ENCODE peak calls at places on chromosome 7, in seven cellular contexts. O, W, L, N, C, E and K are unnamed samples.

GRCh38 chr7:101021703-101022102 is 1.8 kb downstream of the MUC17 start:
- DNase-seq in O (no peak), W (no peak), L (no peak), N (no peak), C (no peak), E (peak), K (no peak)

GRCh38 chr7:27277628-27278027 is 35.0 kb downstream of the EVX1 start:
- DNase-seq in O (no peak), W (no peak), L (peak), N (peak), C (no peak), E (peak), K (no peak)

GRCh38 chr7:75957021-75957736 is 37.2 kb downstream of the TMEM120A start:
- DNase-seq in O (no peak), W (no peak), L (peak), N (no peak), C (no peak), E (peak), K (no peak)

GRCh38 chr7:131327049-131327625 is 539 bp upstream of the MKLN1 start:
- DNase-seq in O (peak), W (no peak), L (peak), N (peak), C (no peak), E (no peak), K (peak)

GRCh38 chr7:130380121-130380860 is at the start of gene CPA1:
- DNase-seq in O (no peak), W (peak), L (peak), N (no peak), C (no peak), E (no peak), K (no peak)

GRCh38 chr7:116610210-116610609 is 61.8 kb upstream of the MET start:
- DNase-seq in O (no peak), W (no peak), L (peak), N (peak), C (no peak), E (no peak), K (peak)

GRCh38 chr7:96297873-96298272 is 24.0 kb downstream of the SLC25A13 start:
- DNase-seq in O (no peak), W (no peak), L (no peak), N (no peak), C (no peak), E (no peak), K (no peak)

GRCh38 chr7:2008101-2008935 is 224.4 kb downstream of the MAD1L1 start:
- DNase-seq in O (no peak), W (peak), L (no peak), N (no peak), C (no peak), E (peak), K (no peak)

GRCh38 chr7:19920705-19921104 is 147.3 kb upstream of the TMEM196 start:
- DNase-seq in O (no peak), W (no peak), L (no peak), N (no peak), C (no peak), E (no peak), K (no peak)

GRCh38 chr7:133056370-133057238 is 25.3 kb downstream of the CHCHD3 start:
- DNase-seq in O (no peak), W (no peak), L (no peak), N (no peak), C (no peak), E (no peak), K (no peak)

GRCh38 chr7:100826546-100827329 is 585 bp downstream of the EPHB4 start:
- DNase-seq in O (no peak), W (no peak), L (no peak), N (no peak), C (no peak), E (peak), K (no peak)

GRCh38 chr7:55063036-55063435 is 44.2 kb downstream of the EGFR start:
- DNase-seq in O (no peak), W (no peak), L (no peak), N (no peak), C (no peak), E (no peak), K (no peak)

GRCh38 chr7:141208539-141208938 is 134.7 kb downstream of the TMEM178B start:
- DNase-seq in O (no peak), W (no peak), L (no peak), N (no peak), C (no peak), E (no peak), K (no peak)

GRCh38 chr7:1007901-1008300 is 24.9 kb downstream of the CYP2W1 start:
- DNase-seq in O (no peak), W (no peak), L (no peak), N (no peak), C (no peak), E (peak), K (no peak)

GRCh38 chr7:22488643-22489462 is 11.1 kb downstream of the STEAP1B start:
- DNase-seq in O (peak), W (peak), L (peak), N (peak), C (peak), E (peak), K (peak)

GRCh38 chr7:8290645-8291308 is 28.8 kb upstream of the ICA1 start:
- DNase-seq in O (no peak), W (no peak), L (no peak), N (no peak), C (no peak), E (no peak), K (no peak)

GRCh38 chr7:48637382-48637781 is 287.0 kb upstream of the CDC14C start:
- DNase-seq in O (peak), W (no peak), L (no peak), N (no peak), C (no peak), E (no peak), K (no peak)

GRCh38 chr7:42135728-42136127 is 101.3 kb downstream of the GLI3 start:
- DNase-seq in O (no peak), W (no peak), L (no peak), N (no peak), C (no peak), E (no peak), K (no peak)

GRCh38 chr7:128915271-128915819 is 4.8 kb upstream of the KCP start:
- DNase-seq in O (no peak), W (no peak), L (no peak), N (no peak), C (no peak), E (no peak), K (no peak)

GRCh38 chr7:30989008-30989823 is 25.5 kb downstream of the GHRHR start:
- DNase-seq in O (no peak), W (no peak), L (no peak), N (no peak), C (no peak), E (no peak), K (no peak)

DNA sequence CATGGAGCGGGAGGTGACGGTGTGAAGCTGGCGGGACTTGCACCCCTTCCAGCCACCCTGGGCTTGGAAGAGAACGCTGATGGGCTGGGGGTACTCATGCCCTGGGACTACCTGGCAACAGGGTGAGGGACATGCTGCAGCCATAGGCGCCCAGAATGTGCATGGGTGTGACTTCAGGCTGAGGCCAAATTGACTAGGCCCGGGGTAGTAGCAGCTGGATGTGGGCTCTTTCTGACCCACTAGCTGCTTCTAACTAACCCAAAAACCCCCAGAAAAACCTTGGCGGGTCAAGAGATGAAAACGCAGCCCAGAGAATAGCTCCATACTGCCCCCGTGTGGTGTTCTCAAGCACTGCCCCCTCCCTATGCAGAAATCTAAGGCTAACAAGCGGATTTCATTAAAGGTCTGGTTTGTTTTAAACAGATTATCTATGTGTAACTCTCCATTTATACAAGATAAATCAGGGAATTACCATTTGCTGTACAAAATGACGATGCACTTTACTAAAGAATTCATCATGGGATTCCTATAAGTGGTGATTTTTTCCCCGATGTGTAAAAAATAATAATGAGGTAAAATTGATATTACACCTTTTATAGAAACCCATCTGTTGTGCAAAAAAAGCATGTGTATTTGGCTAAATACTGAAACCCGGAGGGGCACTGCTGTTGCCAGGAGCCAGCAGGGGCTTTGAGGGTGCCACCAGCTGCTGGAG is 4.2 kb downstream of the SMARCD3 start:
- DNase-seq in O (no peak), W (peak), L (peak), N (peak), C (no peak), E (peak), K (no peak)
- TF ChIP-seq CTCF in O (peak), W (peak), L (peak), N (peak), C (peak), E (peak), K (peak)

DNA sequence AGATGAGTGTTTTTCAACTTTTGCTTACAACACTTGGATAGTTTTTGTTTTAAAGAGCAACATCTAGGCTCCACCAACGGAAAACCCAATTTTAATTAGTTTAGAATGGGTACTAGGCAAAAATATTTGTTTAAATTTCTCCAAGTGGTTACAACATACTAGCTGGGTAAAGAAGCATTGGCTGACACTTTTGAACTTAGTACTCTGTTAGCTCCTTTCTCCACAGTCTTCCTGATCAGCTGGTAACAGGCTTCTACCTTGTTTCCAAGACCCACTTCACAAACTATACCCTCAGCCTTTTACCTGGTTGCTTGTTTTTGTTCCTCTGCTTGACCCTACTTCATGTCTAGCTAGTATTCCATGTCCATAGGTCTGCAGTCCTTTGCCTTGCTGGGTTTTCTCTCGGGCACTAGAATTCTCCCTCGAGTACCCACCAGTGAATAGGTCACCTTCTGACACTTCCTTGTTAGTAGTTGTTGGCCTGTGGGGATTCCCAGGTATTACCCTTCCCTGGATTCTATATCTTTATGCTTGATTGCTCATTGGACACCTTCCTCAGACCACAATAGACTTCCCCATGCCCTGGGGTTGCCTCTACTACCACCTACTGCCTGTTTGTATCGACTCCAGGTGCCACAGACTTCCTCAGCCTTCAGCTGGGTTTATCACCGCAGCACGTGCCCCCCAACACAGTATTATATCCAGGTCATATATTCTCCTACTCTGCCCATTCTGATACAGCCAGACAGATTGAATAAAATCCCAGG is 42.0 kb downstream of the PRPS1L1 start:
- DNase-seq in O (no peak), W (no peak), L (no peak), N (no peak), C (no peak), E (no peak), K (no peak)
- TF ChIP-seq CTCF in O (no peak), W (no peak), L (no peak), N (no peak), C (no peak), E (no peak), K (no peak)

GRCh38 chr7:3149231-3149960 is 105.7 kb upstream of the CARD11 start:
- DNase-seq in O (no peak), W (no peak), L (no peak), N (no peak), C (no peak), E (no peak), K (no peak)
- TF ChIP-seq CTCF in O (no peak), W (no peak), L (no peak), N (no peak), C (no peak), E (no peak), K (no peak)

DNA sequence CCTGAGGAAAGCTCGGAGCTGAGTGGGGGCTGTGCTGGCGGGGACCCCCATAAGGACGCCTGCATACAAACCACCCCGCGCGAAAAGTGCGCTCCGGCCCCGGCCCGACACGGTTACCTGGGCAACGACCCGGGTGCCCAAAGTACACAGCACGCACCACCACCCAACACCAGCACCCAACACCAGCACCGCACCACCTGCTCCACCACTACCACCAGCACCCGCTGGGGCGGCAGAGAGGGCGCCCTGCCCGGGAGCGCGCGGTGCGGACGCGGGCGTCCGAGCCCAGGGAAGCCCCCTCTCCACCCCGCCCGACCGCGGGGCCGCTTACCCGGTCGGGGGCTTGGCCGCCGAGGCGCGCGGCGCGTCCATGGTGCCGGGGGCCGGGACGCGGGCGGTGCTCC is 345 bp downstream of the COBL start:
- DNase-seq in O (no peak), W (no peak), L (no peak), N (no peak), C (no peak), E (peak), K (no peak)
- TF ChIP-seq CTCF in O (no peak), W (no peak), L (no peak), N (no peak), C (no peak), E (peak), K (peak)

GRCh38 chr7:26149391-26149977 is 2.5 kb upstream of the NFE2L3 start:
- DNase-seq in O (no peak), W (no peak), L (no peak), N (no peak), C (no peak), E (no peak), K (no peak)
- TF ChIP-seq CTCF in O (no peak), W (no peak), L (no peak), N (no peak), C (no peak), E (no peak), K (no peak)

GRCh38 chr7:4436936-4437335 is 245.2 kb upstream of the FOXK1 start:
- DNase-seq in O (no peak), W (no peak), L (no peak), N (no peak), C (no peak), E (no peak), K (no peak)

GRCh38 chr7:4430227-4430626 is 251.9 kb upstream of the FOXK1 start:
- DNase-seq in O (no peak), W (no peak), L (no peak), N (no peak), C (no peak), E (no peak), K (no peak)

GRCh38 chr7:4436361-4436899 is 245.7 kb upstream of the FOXK1 start:
- DNase-seq in O (no peak), W (no peak), L (no peak), N (no peak), C (no peak), E (no peak), K (no peak)

GRCh38 chr7:4438723-4439245 is 243.3 kb upstream of the FOXK1 start:
- DNase-seq in O (no peak), W (no peak), L (no peak), N (no peak), C (no peak), E (no peak), K (no peak)

DNA sequence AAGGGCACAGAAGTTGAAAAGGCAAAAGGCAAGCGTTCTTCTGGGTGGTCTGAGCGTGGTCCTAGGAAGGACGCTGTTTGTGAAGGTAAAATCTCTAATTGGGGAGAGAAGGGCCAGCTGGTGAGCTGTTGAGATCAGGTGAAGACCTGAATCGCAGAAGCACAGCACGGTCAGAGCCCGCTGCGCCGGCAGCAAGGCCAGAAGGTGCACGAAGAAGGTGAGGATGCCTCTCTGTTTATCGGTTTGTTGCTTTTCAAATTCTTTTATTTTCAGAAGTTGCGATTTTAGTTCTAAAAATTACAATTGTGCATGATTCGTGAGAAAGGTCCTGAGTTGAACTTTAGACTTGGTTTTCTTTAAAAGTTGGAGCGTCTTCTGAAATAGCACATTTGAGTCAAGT is 247.8 kb upstream of the FOXK1 start:
- DNase-seq in O (no peak), W (no peak), L (no peak), N (no peak), C (no peak), E (no peak), K (no peak)
- TF ChIP-seq CTCF in O (no peak), W (no peak), L (no peak), N (no peak), C (no peak), E (no peak), K (no peak)

GRCh38 chr7:125984795-125985194 is 1055.2 kb upstream of the POT1 start:
- DNase-seq in O (no peak), W (no peak), L (no peak), N (no peak), C (no peak), E (no peak), K (no peak)
- TF ChIP-seq CTCF in O (no peak), W (no peak), L (no peak), N (no peak), C (no peak), E (no peak), K (no peak)

DNA sequence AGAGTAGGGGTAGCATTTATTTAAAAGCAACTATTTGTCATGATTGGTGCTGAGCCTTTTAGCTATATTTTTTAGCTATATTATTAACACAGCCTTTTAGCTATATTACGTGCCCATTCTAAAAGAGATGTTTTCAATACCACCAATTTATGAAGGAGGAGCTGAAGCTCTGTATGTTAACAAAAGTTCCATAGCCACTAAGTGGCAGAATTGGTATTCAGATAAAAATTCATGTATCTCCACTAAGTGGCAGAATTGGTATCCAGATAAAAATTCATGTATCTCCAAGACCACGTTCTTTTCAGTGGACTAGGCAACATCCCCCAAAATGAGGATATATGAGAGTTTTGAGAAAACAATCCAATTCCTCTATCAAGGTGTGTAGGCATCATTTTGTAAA is 268.6 kb downstream of the HGF start:
- DNase-seq in O (no peak), W (no peak), L (peak), N (peak), C (no peak), E (no peak), K (no peak)
- TF ChIP-seq CTCF in O (peak), W (no peak), L (peak), N (peak), C (no peak), E (no peak), K (peak)

GRCh38 chr7:151340794-151341356 is 737 bp upstream of the NUB1 start:
- DNase-seq in O (no peak), W (no peak), L (no peak), N (no peak), C (no peak), E (no peak), K (no peak)

GRCh38 chr7:151341357-151342101 is at the start of gene NUB1:
- DNase-seq in O (peak), W (peak), L (peak), N (peak), C (peak), E (peak), K (no peak)

GRCh38 chr7:151342102-151342646 is 562 bp downstream of the NUB1 start:
- DNase-seq in O (no peak), W (no peak), L (no peak), N (no peak), C (no peak), E (no peak), K (no peak)

GRCh38 chr7:151338809-151339208 is 2.8 kb upstream of the NUB1 start:
- DNase-seq in O (no peak), W (no peak), L (no peak), N (no peak), C (no peak), E (no peak), K (no peak)

DNA sequence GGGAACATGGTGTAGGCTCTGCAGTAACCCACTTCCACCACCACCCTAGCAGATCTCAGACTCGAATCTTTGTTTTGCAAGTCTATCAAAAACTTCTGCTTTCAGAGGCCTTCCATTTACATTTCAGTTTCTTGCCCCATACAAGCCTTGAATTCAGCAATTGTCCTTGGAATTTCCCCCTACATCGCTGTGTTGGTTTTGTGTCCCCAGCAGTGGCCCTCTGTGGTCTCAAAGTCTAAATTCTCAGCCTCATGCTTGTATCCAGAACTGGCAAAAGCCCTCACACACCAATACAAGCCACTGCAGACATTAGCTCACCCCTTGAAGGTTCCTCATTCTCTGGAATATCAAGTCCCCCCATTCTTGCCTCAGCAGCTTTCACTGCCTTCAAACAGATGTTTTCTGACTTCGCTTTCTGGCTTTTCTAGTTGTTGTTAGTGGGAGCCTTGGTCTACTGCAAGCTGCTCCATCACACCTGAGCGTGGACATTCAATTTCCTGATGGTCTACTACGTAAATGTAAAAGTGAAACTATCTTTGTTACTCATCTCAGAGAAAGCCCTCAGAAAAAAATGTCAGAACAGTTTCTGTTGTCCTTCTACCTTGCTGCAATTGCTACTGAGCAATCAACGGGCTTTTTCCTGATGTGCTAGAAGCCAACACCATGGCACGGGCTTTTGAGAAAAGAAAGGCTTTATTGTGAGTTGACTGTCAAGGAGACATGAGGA is 1.8 kb upstream of the NUB1 start:
- DNase-seq in O (no peak), W (no peak), L (no peak), N (no peak), C (no peak), E (no peak), K (no peak)
- TF ChIP-seq CTCF in O (no peak), W (no peak), L (no peak), N (no peak), C (no peak), E (no peak), K (no peak)